ENCODE peak calls at places on chromosomes 2 and 18, in four cellular contexts. T is foreskin keratinocyte, K is IMR-90, S is astrocyte of the cerebellum. I is an unnamed sample.

GRCh38 chr2:238728322-238729260 is 119.3 kb upstream of the TWIST2 start:
- DNase-seq in T (peak), K (peak), S (peak), I (peak)

GRCh38 chr2:171409436-171409971 is 24.3 kb downstream of the METTL8 start:
- DNase-seq in T (no peak), K (no peak), S (no peak), I (no peak)

GRCh38 chr2:152445791-152446201 is 110.8 kb downstream of the FMNL2 start:
- DNase-seq in T (peak), K (peak), S (peak), I (no peak)

GRCh38 chr2:61959381-61960293 is 54.2 kb downstream of the COMMD1 start:
- DNase-seq in T (peak), K (no peak), S (no peak), I (no peak)

GRCh38 chr2:240573516-240574385 is 5.5 kb downstream of the RNPEPL1 start:
- DNase-seq in T (no peak), K (no peak), S (no peak), I (no peak)

GRCh38 chr18:50696436-50696835 is 123.4 kb downstream of the MRO start:
- DNase-seq in T (no peak), K (no peak), S (no peak), I (no peak)

GRCh38 chr2:64698668-64699444 is 45.1 kb upstream of the SERTAD2 start:
- DNase-seq in T (peak), K (peak), S (peak), I (peak)

GRCh38 chr2:67600472-67600871 is 203.3 kb downstream of the ETAA1 start:
- DNase-seq in T (peak), K (no peak), S (no peak), I (no peak)

GRCh38 chr2:160224060-160224459 is 24.0 kb upstream of the ITGB6 start:
- DNase-seq in T (peak), K (peak), S (peak), I (peak)

GRCh38 chr2:217777906-217778305 is 224.9 kb downstream of the TNS1 start:
- DNase-seq in T (no peak), K (no peak), S (no peak), I (no peak)

I was measured in epithelial cell of prostate.